ENCODE peak calls at places on chromosomes 7 and 10, in eight cellular contexts. E is nephron progenitor cell, X is pancreas, Q is colonic mucosa, J is psoas muscle, M is epithelial cell of proximal tubule, N is SK-N-SH, S is cardiac muscle cell. C is an unnamed sample.
A peak's percentile ranks its signal among the peaks of the same experiment; 100 is the strongest.

GRCh38 chr10:28327494-28327886 is 24.6 kb upstream of the MPP7 start:
- DNase-seq in E (no peak), Q (no peak), N (no peak), M (no peak), S (peak; percentile 19), J (no peak), X (no peak), C (no peak)

GRCh38 chr10:35423505-35424306 is 87.4 kb downstream of the CCNY start:
- DNase-seq in Q (no peak), X (no peak), S (no peak), J (no peak), N (no peak), M (no peak), E (no peak), C (no peak)

GRCh38 chr7:137363683-137364082 is 20.1 kb upstream of the PTN start:
- DNase-seq in X (no peak), J (no peak), S (no peak), M (no peak), Q (no peak), E (no peak), N (no peak), C (no peak)

GRCh38 chr10:93330824-93331223 is 151.3 kb downstream of the MYOF start:
- DNase-seq in N (no peak), J (no peak), Q (no peak), X (no peak), M (no peak), S (no peak), E (no peak), C (no peak)

GRCh38 chr7:24715661-24716479 is 41.4 kb downstream of the GSDME start:
- DNase-seq in Q (no peak), N (peak; percentile 58), X (no peak), M (no peak), J (no peak), S (peak; percentile 54), E (peak; percentile 17), C (peak; percentile 74)

GRCh38 chr7:130925136-130925794 is 191.3 kb upstream of the KLF14 start:
- DNase-seq in N (no peak), S (no peak), Q (no peak), M (no peak), J (no peak), X (no peak), E (no peak), C (no peak)

GRCh38 chr10:110083884-110084283 is 76.1 kb downstream of the ADD3 start:
- DNase-seq in Q (no peak), N (no peak), S (peak; percentile 58), E (no peak), M (peak; percentile 51), J (no peak), X (no peak), C (no peak)

GRCh38 chr10:1169186-1169885 is 113.2 kb downstream of the WDR37 start:
- DNase-seq in M (no peak), E (no peak), S (no peak), J (no peak), N (no peak), X (no peak), Q (no peak), C (no peak)

GRCh38 chr7:130734525-130735272 is 692 bp upstream of the KLF14 start:
- DNase-seq in E (no peak), Q (no peak), S (peak; percentile 14), N (peak; percentile 41), J (no peak), X (no peak), M (no peak), C (peak; percentile 23)

GRCh38 chr10:132788180-132788830 is 2.4 kb upstream of the NKX6-2 start:
- DNase-seq in S (peak; percentile 22), X (no peak), N (peak; percentile 76), E (peak; percentile 55), M (no peak), J (no peak), Q (no peak), C (peak; percentile 71)

GRCh38 chr7:18421297-18422004 is 74.1 kb upstream of the HDAC9 start:
- DNase-seq in J (no peak), N (no peak), Q (no peak), X (no peak), S (no peak), E (peak; percentile 12), M (no peak), C (peak; percentile 12)

GRCh38 chr10:10677479-10677878 is 340.2 kb upstream of the CELF2 start:
- DNase-seq in M (no peak), E (peak; percentile 38), S (peak; percentile 90), X (peak; percentile 16), N (peak; percentile 10), J (peak; percentile 61), Q (peak; percentile 57), C (no peak)

GRCh38 chr7:70681111-70681846 is 450.7 kb upstream of the GALNT17 start:
- DNase-seq in M (no peak), N (no peak), J (no peak), E (no peak), X (no peak), S (no peak), Q (no peak), C (no peak)

GRCh38 chr10:33257439-33257838 is 77.0 kb downstream of the NRP1 start:
- DNase-seq in S (no peak), E (no peak), J (no peak), X (no peak), M (no peak), N (no peak), Q (no peak), C (no peak)

GRCh38 chr10:50310560-50311174 is 59.4 kb upstream of the ASAH2 start:
- DNase-seq in S (peak; percentile 15), Q (peak; percentile 41), E (peak; percentile 30), X (no peak), N (peak; percentile 33), M (no peak), J (no peak), C (no peak)

GRCh38 chr7:23530355-23530754 is 1.4 kb downstream of the TRA2A start:
- DNase-seq in S (peak; percentile 47), X (peak; percentile 19), J (no peak), N (peak; percentile 59), E (no peak), M (peak; percentile 45), Q (peak; percentile 29), C (peak; percentile 64)

GRCh38 chr7:142581341-142581740 is 167.9 kb upstream of the PRSS1 start:
- DNase-seq in S (no peak), Q (no peak), J (no peak), M (no peak), X (no peak), N (no peak), E (no peak), C (peak; percentile 17)

GRCh38 chr7:4690953-4691856 is 9.1 kb downstream of the FOXK1 start:
- DNase-seq in M (no peak), S (no peak), J (no peak), E (no peak), X (no peak), N (no peak), Q (no peak), C (no peak)

GRCh38 chr10:88728107-88728763 is 22.2 kb downstream of the LIPK start:
- DNase-seq in S (peak; percentile 17), E (peak; percentile 29), N (no peak), Q (peak; percentile 27), M (no peak), J (no peak), X (no peak), C (peak; percentile 6)

GRCh38 chr7:22452142-22452763 is 47.7 kb downstream of the STEAP1B start:
- DNase-seq in M (no peak), N (peak; percentile 74), Q (peak; percentile 81), J (peak; percentile 66), S (peak; percentile 50), E (peak; percentile 79), X (peak; percentile 74), C (peak; percentile 54)

GRCh38 chr7:56051339-56052191 is at the start of the genes CCT6A and PSPH:
- DNase-seq in S (peak; percentile 99), Q (peak; percentile 98), M (no peak), N (peak; percentile 99), X (peak; percentile 96), J (peak; percentile 99), E (peak; percentile 96), C (peak; percentile 95)

GRCh38 chr10:119030421-119031250 is 1.1 kb downstream of the NANOS1 start:
- DNase-seq in S (peak; percentile 57), M (no peak), E (peak; percentile 77), Q (peak; percentile 57), N (peak; percentile 77), X (peak; percentile 43), J (peak; percentile 80), C (peak; percentile 82)
- TF ChIP-seq CTCF in S (no peak), M (no peak), E (no peak), Q (no peak), N (no peak), X (no peak), J (no peak), C (peak; percentile 18)

GRCh38 chr7:92988051-92988450 is 129.7 kb downstream of the SAMD9 start:
- DNase-seq in J (no peak), M (peak; percentile 25), N (peak; percentile 34), E (no peak), S (peak; percentile 62), X (no peak), Q (no peak), C (no peak)
- TF ChIP-seq CTCF in J (peak; percentile 22), M (peak; percentile 64), N (peak; percentile 64), E (peak; percentile 23), S (peak; percentile 38), X (no peak), Q (peak; percentile 15), C (no peak)

GRCh38 chr7:31938650-31939049 is 131.6 kb downstream of the PDE1C start:
- DNase-seq in E (no peak), N (no peak), J (no peak), Q (no peak), X (no peak), S (no peak), M (no peak), C (no peak)
- TF ChIP-seq CTCF in E (no peak), N (peak; percentile 53), J (no peak), Q (no peak), X (no peak), S (no peak), M (peak; percentile 43), C (no peak)

GRCh38 chr10:71009031-71009605 is 120.8 kb upstream of the PCBD1 start:
- DNase-seq in X (no peak), S (no peak), M (no peak), N (no peak), Q (no peak), E (peak; percentile 69), J (no peak), C (no peak)

GRCh38 chr10:71011141-71011540 is 122.8 kb upstream of the PCBD1 start:
- DNase-seq in E (no peak), J (no peak), S (no peak), M (no peak), N (no peak), Q (no peak), X (no peak), C (no peak)

GRCh38 chr10:71007516-71007915 is 119.2 kb upstream of the PCBD1 start:
- DNase-seq in M (no peak), J (no peak), S (no peak), Q (no peak), E (no peak), X (no peak), N (no peak), C (no peak)

GRCh38 chr10:71008150-71008549 is 119.8 kb upstream of the PCBD1 start:
- DNase-seq in E (no peak), J (no peak), M (no peak), Q (no peak), X (no peak), S (no peak), N (no peak), C (no peak)

DNA sequence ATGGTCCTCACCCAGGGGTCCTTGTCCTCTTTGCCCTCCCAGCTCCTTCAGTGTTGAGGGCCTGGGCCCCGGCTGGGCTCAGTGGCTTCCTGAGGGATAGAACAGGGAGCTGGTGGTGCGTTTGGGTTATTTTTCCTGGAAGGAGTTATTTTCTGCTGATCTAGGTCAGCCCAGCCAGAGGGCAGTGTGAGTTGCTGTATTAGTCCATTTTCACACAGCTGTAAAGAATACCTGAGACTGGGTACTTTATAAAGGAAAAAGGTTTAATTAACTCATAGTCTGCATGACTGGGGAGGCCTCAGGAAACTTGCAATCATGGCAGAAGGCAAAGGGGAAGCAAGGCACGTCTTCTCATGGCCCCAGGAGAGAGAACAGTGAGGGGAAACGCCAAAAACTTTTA is 122.4 kb upstream of the PCBD1 start:
- DNase-seq in X (no peak), S (no peak), Q (no peak), E (no peak), M (no peak), N (no peak), J (no peak), C (no peak)
- TF ChIP-seq CTCF in X (no peak), S (peak; percentile 13), Q (no peak), E (no peak), M (no peak), N (no peak), J (no peak), C (no peak)